ENCODE peak calls at places on chromosome 21, in ten cellular contexts. D is COR-L47; W is fibroblast of the aortic adventitia; I is stimulated activated CD8-positive, alpha-beta memory T cell treated with anti-CD3 and anti-CD28 coated beads, Interleukin-12 subunit alpha, Interleukin-12 subunit beta, amount 100 ng/mL, for 4 hours; Q is fibroblast of mammary gland; A is progenitor cell of endocrine pancreas; Y is NCI-H146; N is stimulated activated CD4-positive, alpha-beta T cell treated with anti-CD3 and anti-CD28 coated beads, Interleukin-2, amount 100 ng/mL, for 48 hours; U is AML-193; F is AG20443. M is an unnamed sample.

GRCh38 chr21:31557421-31557955 is 102.0 kb upstream of the SOD1 start:
- DNase-seq in D (peak; percentile 54), W (no peak), I (no peak), Q (no peak), A (peak; percentile 27), Y (peak; percentile 50), N (peak; percentile 13), U (no peak), F (no peak), M (no peak)

GRCh38 chr21:43834146-43834905 is 30.7 kb upstream of the AGPAT3 start:
- DNase-seq in D (no peak), W (no peak), I (no peak), Q (no peak), A (no peak), Y (peak; percentile 24), N (no peak), U (no peak), F (no peak), M (no peak)

GRCh38 chr21:27173052-27173451 is 206.2 kb upstream of the ADAMTS5 start:
- DNase-seq in D (no peak), W (peak; percentile 70), I (no peak), Q (peak; percentile 63), A (no peak), Y (no peak), N (no peak), U (no peak), F (peak; percentile 41), M (no peak)

GRCh38 chr21:46320331-46320801 is 3.3 kb downstream of the C21orf58 start:
- DNase-seq in D (no peak), W (no peak), I (no peak), Q (peak; percentile 1), A (no peak), Y (no peak), N (no peak), U (no peak), F (no peak), M (no peak)

GRCh38 chr21:37006521-37007291 is at the start of gene RIPPLY3:
- DNase-seq in D (peak; percentile 12), W (peak; percentile 8), I (no peak), Q (no peak), A (peak; percentile 28), Y (peak; percentile 55), N (peak; percentile 10), U (no peak), F (peak; percentile 31), M (peak; percentile 29)

GRCh38 chr21:16587671-16588379 is 858.0 kb downstream of the USP25 start:
- DNase-seq in D (peak; percentile 42), W (peak; percentile 90), I (no peak), Q (peak; percentile 89), A (no peak), Y (no peak), N (no peak), U (no peak), F (peak; percentile 27), M (peak; percentile 60)

GRCh38 chr21:46027855-46028493 is 46.4 kb downstream of the COL6A1 start:
- DNase-seq in D (no peak), W (peak; percentile 96), I (no peak), Q (peak; percentile 15), A (no peak), Y (no peak), N (no peak), U (no peak), F (no peak), M (no peak)

GRCh38 chr21:42518216-42518615 is 4.6 kb downstream of the SLC37A1 start:
- DNase-seq in D (no peak), W (peak; percentile 30), I (no peak), Q (peak; percentile 60), A (no peak), Y (no peak), N (no peak), U (no peak), F (peak; percentile 58), M (no peak)

GRCh38 chr21:45467221-45467779 is 62.3 kb downstream of the COL18A1 start:
- DNase-seq in D (no peak), W (no peak), I (no peak), Q (no peak), A (no peak), Y (no peak), N (no peak), U (no peak), F (no peak), M (no peak)

GRCh38 chr21:28771790-28772501 is 220.7 kb downstream of the LTN1 start:
- DNase-seq in D (no peak), W (peak; percentile 66), I (no peak), Q (peak; percentile 98), A (no peak), Y (no peak), N (no peak), U (no peak), F (peak; percentile 47), M (no peak)

GRCh38 chr21:33734326-33734725 is 92.0 kb downstream of the ITSN1 start:
- DNase-seq in D (no peak), W (no peak), I (no peak), Q (no peak), A (no peak), Y (no peak), N (no peak), U (no peak), F (no peak), M (no peak)